ENCODE peak calls at places on chromosomes 5 and 9, in four cellular contexts. One of them, this sample, is unnamed.

GRCh38 chr5:170046221-170046620 is 59.5 kb upstream of the FOXI1 start:
- DNase-seq in HepG2: no peak
- DNase-seq in K562: no peak
- DNase-seq in GM12878: no peak
- DNase-seq in this sample: no peak

GRCh38 chr5:156328766-156329165 is 1.8 kb downstream of the SGCD start:
- DNase-seq in K562: no peak
- DNase-seq in GM12878: no peak
- DNase-seq in HepG2: no peak
- DNase-seq in this sample: no peak

GRCh38 chr5:52840286-52841050 is 52.8 kb downstream of the ITGA1 start:
- DNase-seq in K562: no peak
- DNase-seq in GM12878: no peak
- DNase-seq in HepG2: no peak
- DNase-seq in this sample: no peak

GRCh38 chr9:122212473-122213004 is 16.2 kb downstream of the LHX6 start:
- DNase-seq in GM12878: no peak
- DNase-seq in K562: peak
- DNase-seq in HepG2: no peak
- DNase-seq in this sample: no peak

GRCh38 chr5:156950716-156951115 is 12.3 kb downstream of the TIMD4 start:
- DNase-seq in K562: no peak
- DNase-seq in HepG2: no peak
- DNase-seq in GM12878: no peak
- DNase-seq in this sample: no peak

GRCh38 chr9:89498845-89499480 is 1.1 kb upstream of the SEMA4D start:
- DNase-seq in K562: no peak
- DNase-seq in HepG2: no peak
- DNase-seq in GM12878: no peak
- DNase-seq in this sample: no peak

GRCh38 chr9:82342046-82342445 is 353.5 kb downstream of the SPATA31D1 start:
- DNase-seq in K562: no peak
- DNase-seq in GM12878: no peak
- DNase-seq in HepG2: no peak
- DNase-seq in this sample: no peak

GRCh38 chr5:31783762-31784161 is 144.8 kb downstream of the PDZD2 start:
- DNase-seq in K562: no peak
- DNase-seq in HepG2: no peak
- DNase-seq in GM12878: no peak
- DNase-seq in this sample: no peak

GRCh38 chr9:135137398-135137832 is 49.9 kb downstream of the OLFM1 start:
- DNase-seq in K562: no peak
- DNase-seq in HepG2: no peak
- DNase-seq in GM12878: no peak
- DNase-seq in this sample: no peak

GRCh38 chr9:113828211-113828610 is 47.9 kb upstream of the ZNF618 start:
- DNase-seq in K562: no peak
- DNase-seq in GM12878: no peak
- DNase-seq in HepG2: no peak
- DNase-seq in this sample: no peak

GRCh38 chr5:53426878-53427277 is 53.6 kb upstream of the FST start:
- DNase-seq in K562: no peak
- DNase-seq in GM12878: no peak
- DNase-seq in HepG2: no peak
- DNase-seq in this sample: no peak

GRCh38 chr5:34716986-34717385 is 60.9 kb downstream of the RAI14 start:
- DNase-seq in GM12878: no peak
- DNase-seq in K562: no peak
- DNase-seq in HepG2: no peak
- DNase-seq in this sample: no peak

GRCh38 chr5:137753986-137754235 is 252 bp downstream of the HNRNPA0 start:
- DNase-seq in GM12878: no peak
- DNase-seq in K562: no peak
- DNase-seq in HepG2: no peak
- DNase-seq in this sample: no peak

GRCh38 chr5:147753783-147754182 is 28.7 kb downstream of the JAKMIP2 start:
- DNase-seq in K562: no peak
- DNase-seq in HepG2: no peak
- DNase-seq in GM12878: no peak
- DNase-seq in this sample: no peak

GRCh38 chr9:137218754-137219271 is 3.2 kb downstream of the RNF208 start:
- DNase-seq in K562: peak
- DNase-seq in HepG2: peak
- DNase-seq in GM12878: no peak
- DNase-seq in this sample: no peak

GRCh38 chr5:177130211-177131018 is 3.2 kb upstream of the NSD1 start:
- DNase-seq in HepG2: no peak
- DNase-seq in GM12878: no peak
- DNase-seq in K562: no peak
- DNase-seq in this sample: no peak

GRCh38 chr5:118681655-118682054 is 306.7 kb downstream of the DTWD2 start:
- DNase-seq in K562: no peak
- DNase-seq in HepG2: no peak
- DNase-seq in GM12878: no peak
- DNase-seq in this sample: no peak

GRCh38 chr9:100474950-100475276 is 2.0 kb downstream of the TMEFF1 start:
- DNase-seq in HepG2: no peak
- DNase-seq in K562: no peak
- DNase-seq in GM12878: no peak
- DNase-seq in this sample: no peak

GRCh38 chr9:100473271-100474081 is 527 bp downstream of the TMEFF1 start:
- DNase-seq in K562: peak
- DNase-seq in HepG2: no peak
- DNase-seq in GM12878: no peak
- DNase-seq in this sample: no peak

GRCh38 chr9:100472268-100472667 is 681 bp upstream of the TMEFF1 start:
- DNase-seq in K562: peak
- DNase-seq in GM12878: no peak
- DNase-seq in HepG2: no peak
- DNase-seq in this sample: no peak

GRCh38 chr9:100474082-100474949 is 1.4 kb downstream of the TMEFF1 start:
- DNase-seq in K562: no peak
- DNase-seq in GM12878: no peak
- DNase-seq in HepG2: no peak
- DNase-seq in this sample: peak

GRCh38 chr9:100472725-100473261 is at the start of gene TMEFF1:
- DNase-seq in HepG2: peak
- DNase-seq in K562: peak
- DNase-seq in GM12878: no peak
- DNase-seq in this sample: peak
- TF ChIP-seq SRF in HepG2: no peak
- TF ChIP-seq SRF in K562: no peak
- TF ChIP-seq SRF in GM12878: no peak
- TF ChIP-seq SRF in this sample: no peak

GRCh38 chr5:180820788-180821321 is 18.2 kb upstream of the MGAT1 start:
- DNase-seq in K562: no peak
- DNase-seq in HepG2: no peak
- DNase-seq in GM12878: no peak
- DNase-seq in this sample: no peak
- TF ChIP-seq CREB1 in K562: no peak
- TF ChIP-seq CREB1 in HepG2: no peak
- TF ChIP-seq CREB1 in GM12878: no peak
- TF ChIP-seq CREB1 in this sample: no peak

DNA sequence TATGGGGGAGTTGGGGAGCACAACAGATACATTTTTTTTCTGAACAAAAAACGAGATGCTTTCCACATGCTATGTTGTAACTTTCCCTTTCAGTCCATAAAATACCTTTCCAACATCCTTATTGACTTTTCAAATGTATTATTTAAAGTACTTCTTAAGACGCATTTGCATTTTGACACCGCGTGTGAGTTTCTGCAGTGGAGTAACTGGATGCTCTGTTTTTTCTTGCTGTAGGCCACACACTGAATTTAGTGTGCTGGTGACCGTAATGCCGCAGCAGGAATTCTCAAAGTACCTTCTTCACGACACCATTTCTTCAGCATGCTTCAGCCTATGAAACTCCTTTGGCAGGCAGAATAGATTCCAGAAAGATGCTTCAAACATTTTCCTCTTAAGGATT is 14.3 kb upstream of the EPB41L4B start:
- DNase-seq in K562: no peak
- DNase-seq in HepG2: no peak
- DNase-seq in GM12878: no peak
- DNase-seq in this sample: no peak
- TF ChIP-seq MAX in K562: no peak
- TF ChIP-seq MAX in HepG2: no peak
- TF ChIP-seq MAX in GM12878: no peak
- TF ChIP-seq MAX in this sample: no peak

GRCh38 chr5:39755986-39756385 is 331.2 kb upstream of the DAB2 start:
- DNase-seq in K562: peak
- DNase-seq in GM12878: no peak
- DNase-seq in HepG2: no peak
- DNase-seq in this sample: no peak
- TF ChIP-seq SRF in K562: no peak
- TF ChIP-seq SRF in GM12878: no peak
- TF ChIP-seq SRF in HepG2: no peak
- TF ChIP-seq SRF in this sample: no peak

This sample was measured in H1.